ENCODE peak calls at places on chromosomes 5 and 9, in seven cellular contexts. Q is non-pigmented ciliary epithelial cell, B is SK-N-MC, C is SIG-M5, K is cardiac muscle cell, E is A549, O is brain microvascular endothelial cell. P is an unnamed sample.

GRCh38 chr5:126460977-126461376 is 37.8 kb downstream of the GRAMD2B start:
- DNase-seq in Q (no peak), K (no peak), B (no peak), E (no peak), C (no peak), O (no peak), P (no peak)

GRCh38 chr9:133031496-133031911 is 707 bp downstream of the GTF3C5 start:
- DNase-seq in K (no peak), E (no peak), B (no peak), O (no peak), Q (no peak), C (no peak), P (no peak)

GRCh38 chr9:4425358-4426045 is 64.8 kb upstream of the SLC1A1 start:
- DNase-seq in E (no peak), K (no peak), C (no peak), Q (no peak), B (no peak), O (no peak), P (no peak)

GRCh38 chr5:7745882-7746735 is 104.8 kb downstream of the CFAP90 start:
- DNase-seq in B (peak; percentile 26), K (peak; percentile 89), O (peak; percentile 56), E (peak; percentile 48), C (no peak), Q (peak; percentile 22), P (peak; percentile 20)

GRCh38 chr9:130197888-130198287 is 25.7 kb downstream of the NCS1 start:
- DNase-seq in Q (no peak), O (no peak), K (peak; percentile 32), E (no peak), B (no peak), C (no peak), P (no peak)

GRCh38 chr5:26482817-26483375 is 555.5 kb downstream of the CDH9 start:
- DNase-seq in B (no peak), E (peak; percentile 43), C (no peak), Q (peak; percentile 22), K (peak; percentile 55), O (peak; percentile 6), P (no peak)

GRCh38 chr9:17003576-17004240 is 131.1 kb upstream of the CNTLN start:
- DNase-seq in C (no peak), B (no peak), O (peak; percentile 44), K (no peak), E (no peak), Q (no peak), P (no peak)

GRCh38 chr9:38387751-38388150 is 4.8 kb upstream of the ALDH1B1 start:
- DNase-seq in C (no peak), K (no peak), O (no peak), Q (no peak), E (no peak), B (no peak), P (no peak)

GRCh38 chr5:173902334-173902733 is 14.2 kb downstream of the CPEB4 start:
- DNase-seq in O (no peak), Q (no peak), C (no peak), E (no peak), B (no peak), K (no peak), P (no peak)

GRCh38 chr9:79382468-79382867 is 189.3 kb upstream of the TLE4 start:
- DNase-seq in E (no peak), Q (no peak), B (no peak), C (no peak), O (no peak), K (no peak), P (no peak)

GRCh38 chr5:113804264-113804663 is 290.8 kb downstream of the YTHDC2 start:
- DNase-seq in B (no peak), K (no peak), Q (no peak), O (no peak), C (no peak), E (no peak), P (no peak)

GRCh38 chr5:133977161-133977787 is 8.8 kb upstream of the C5orf15 start:
- DNase-seq in E (no peak), K (no peak), C (no peak), O (no peak), Q (no peak), B (no peak), P (no peak)

GRCh38 chr9:121220996-121221671 is 19.5 kb upstream of the RAB14 start:
- DNase-seq in O (no peak), C (no peak), E (no peak), K (no peak), Q (no peak), B (no peak), P (no peak)

GRCh38 chr5:177458912-177459350 is 12.3 kb downstream of the PRR7 start:
- DNase-seq in B (no peak), Q (no peak), C (no peak), K (no peak), E (no peak), O (peak; percentile 23), P (no peak)

GRCh38 chr9:93680445-93681315 is 104.3 kb downstream of the PHF2 start:
- DNase-seq in B (no peak), E (no peak), O (no peak), Q (no peak), C (no peak), K (no peak), P (no peak)

GRCh38 chr9:13324988-13325387 is 45.5 kb upstream of the MPDZ start:
- DNase-seq in K (no peak), C (no peak), O (peak; percentile 5), E (no peak), B (no peak), Q (no peak), P (no peak)

GRCh38 chr5:158435161-158435616 is 576.2 kb upstream of the CLINT1 start:
- DNase-seq in C (no peak), O (peak; percentile 6), E (no peak), K (no peak), B (no peak), Q (no peak), P (no peak)

GRCh38 chr9:70406446-70406862 is 8.0 kb downstream of the KLF9 start:
- DNase-seq in Q (no peak), K (no peak), E (no peak), O (peak; percentile 59), B (no peak), C (peak; percentile 55), P (no peak)

GRCh38 chr5:112914584-112914983 is 7.4 kb downstream of the REEP5 start:
- DNase-seq in Q (no peak), C (no peak), E (no peak), B (no peak), O (peak; percentile 51), K (peak; percentile 40), P (no peak)

GRCh38 chr5:73160239-73160671 is 12.7 kb upstream of the TMEM174 start:
- DNase-seq in C (peak; percentile 53), E (no peak), K (no peak), B (no peak), Q (no peak), O (peak; percentile 7), P (no peak)

GRCh38 chr5:53201746-53202145 is 92.2 kb upstream of the MOCS2 start:
- DNase-seq in E (no peak), C (no peak), B (no peak), O (no peak), K (no peak), Q (no peak), P (no peak)

GRCh38 chr5:127031147-127031862 is 947 bp upstream of the MARCHF3 start:
- DNase-seq in O (no peak), K (peak; percentile 40), Q (no peak), E (peak; percentile 9), B (no peak), C (no peak), P (no peak)

GRCh38 chr9:119400607-119401006 is 31.4 kb upstream of the BRINP1 start:
- DNase-seq in Q (no peak), O (no peak), B (no peak), K (no peak), C (no peak), E (no peak), P (no peak)

GRCh38 chr9:111949919-111950318 is 53.3 kb downstream of the UGCG start:
- DNase-seq in K (no peak), E (no peak), Q (no peak), C (no peak), B (no peak), O (no peak), P (no peak)

GRCh38 chr9:128383007-128383753 is 12.0 kb downstream of the URM1 start:
- DNase-seq in E (no peak), O (no peak), C (no peak), Q (no peak), K (no peak), B (no peak), P (no peak)

GRCh38 chr5:40150896-40151295 is 528.8 kb upstream of the PTGER4 start:
- DNase-seq in C (no peak), Q (no peak), B (no peak), E (no peak), O (no peak), K (no peak), P (no peak)

GRCh38 chr9:134057751-134058701 is 9.8 kb downstream of the BRD3 start:
- DNase-seq in Q (no peak), E (no peak), B (no peak), K (no peak), C (no peak), O (no peak), P (no peak)

GRCh38 chr5:10291736-10292135 is 16.0 kb downstream of the CMBL start:
- DNase-seq in E (no peak), Q (no peak), B (no peak), K (no peak), C (no peak), O (no peak), P (no peak)

GRCh38 chr9:137604345-137605145 is 941 bp upstream of the ARRDC1 start:
- DNase-seq in O (no peak), Q (no peak), B (no peak), C (no peak), K (peak; percentile 39), E (no peak), P (no peak)

GRCh38 chr9:137017791-137018497 is 10.1 kb downstream of the ABCA2 start:
- DNase-seq in E (no peak), B (no peak), K (no peak), C (no peak), Q (no peak), O (no peak), P (no peak)

GRCh38 chr9:134190232-134191121 is 26.1 kb upstream of the RNU6ATAC start:
- DNase-seq in E (no peak), C (no peak), B (no peak), O (no peak), K (no peak), Q (no peak), P (no peak)

P was measured in HS-27A.